ENCODE peak calls at places on chromosomes 1 and 21, in seven cellular contexts. D is IMR-90, I is mesenchymal stem cell, P is H9, O is neuronal stem cell, W is H1, H is trophoblast cell. E is an unnamed sample.

GRCh38 chr21:44263221-44263671 is 1.5 kb upstream of the DNMT3L start:
- DNase-seq in D (no peak), I (no peak), P (peak; percentile 58), O (peak; percentile 58), W (no peak), H (no peak), E (peak; percentile 84)

GRCh38 chr1:6099297-6099696 is 53.6 kb downstream of the KCNAB2 start:
- DNase-seq in D (no peak), I (no peak), P (no peak), O (no peak), W (no peak), H (no peak), E (no peak)

GRCh38 chr1:230208619-230209261 is 141.7 kb downstream of the GALNT2 start:
- DNase-seq in D (no peak), I (no peak), P (no peak), O (no peak), W (no peak), H (no peak), E (no peak)

GRCh38 chr1:225766967-225767413 is 10.6 kb upstream of the SRP9 start:
- DNase-seq in D (peak; percentile 90), I (peak; percentile 81), P (no peak), O (no peak), W (no peak), H (no peak), E (no peak)

GRCh38 chr1:248822148-248823032 is 3.3 kb downstream of the SH3BP5L start:
- DNase-seq in D (no peak), I (no peak), P (no peak), O (no peak), W (no peak), H (no peak), E (no peak)

GRCh38 chr1:47696911-47697441 is 259.1 kb downstream of the FOXD2 start:
- DNase-seq in D (no peak), I (no peak), P (peak; percentile 20), O (no peak), W (no peak), H (no peak), E (no peak)

GRCh38 chr1:212432706-212433576 is at the start of gene NENF:
- DNase-seq in D (peak; percentile 72), I (peak; percentile 78), P (peak; percentile 63), O (peak; percentile 64), W (no peak), H (peak; percentile 90), E (peak; percentile 73)

GRCh38 chr21:38688068-38688467 is 117.7 kb upstream of the ETS2 start:
- DNase-seq in D (no peak), I (no peak), P (no peak), O (no peak), W (no peak), H (no peak), E (no peak)

GRCh38 chr1:59549903-59550302 is 253.0 kb downstream of the FGGY start:
- DNase-seq in D (peak; percentile 67), I (peak; percentile 85), P (no peak), O (no peak), W (no peak), H (peak; percentile 72), E (no peak)

GRCh38 chr1:243924588-243925349 is 74.7 kb upstream of the AKT3 start:
- DNase-seq in D (no peak), I (peak; percentile 72), P (no peak), O (no peak), W (no peak), H (peak; percentile 92), E (peak; percentile 99)

GRCh38 chr1:243926299-243926698 is 76.3 kb upstream of the AKT3 start:
- DNase-seq in D (no peak), I (no peak), P (no peak), O (no peak), W (no peak), H (no peak), E (no peak)

GRCh38 chr1:243924188-243924587 is 74.1 kb upstream of the AKT3 start:
- DNase-seq in D (peak; percentile 67), I (peak; percentile 72), P (no peak), O (no peak), W (no peak), H (peak; percentile 94), E (peak; percentile 92)

GRCh38 chr1:243921113-243921512 is 71.1 kb upstream of the AKT3 start:
- DNase-seq in D (no peak), I (no peak), P (no peak), O (no peak), W (no peak), H (no peak), E (no peak)

DNA sequence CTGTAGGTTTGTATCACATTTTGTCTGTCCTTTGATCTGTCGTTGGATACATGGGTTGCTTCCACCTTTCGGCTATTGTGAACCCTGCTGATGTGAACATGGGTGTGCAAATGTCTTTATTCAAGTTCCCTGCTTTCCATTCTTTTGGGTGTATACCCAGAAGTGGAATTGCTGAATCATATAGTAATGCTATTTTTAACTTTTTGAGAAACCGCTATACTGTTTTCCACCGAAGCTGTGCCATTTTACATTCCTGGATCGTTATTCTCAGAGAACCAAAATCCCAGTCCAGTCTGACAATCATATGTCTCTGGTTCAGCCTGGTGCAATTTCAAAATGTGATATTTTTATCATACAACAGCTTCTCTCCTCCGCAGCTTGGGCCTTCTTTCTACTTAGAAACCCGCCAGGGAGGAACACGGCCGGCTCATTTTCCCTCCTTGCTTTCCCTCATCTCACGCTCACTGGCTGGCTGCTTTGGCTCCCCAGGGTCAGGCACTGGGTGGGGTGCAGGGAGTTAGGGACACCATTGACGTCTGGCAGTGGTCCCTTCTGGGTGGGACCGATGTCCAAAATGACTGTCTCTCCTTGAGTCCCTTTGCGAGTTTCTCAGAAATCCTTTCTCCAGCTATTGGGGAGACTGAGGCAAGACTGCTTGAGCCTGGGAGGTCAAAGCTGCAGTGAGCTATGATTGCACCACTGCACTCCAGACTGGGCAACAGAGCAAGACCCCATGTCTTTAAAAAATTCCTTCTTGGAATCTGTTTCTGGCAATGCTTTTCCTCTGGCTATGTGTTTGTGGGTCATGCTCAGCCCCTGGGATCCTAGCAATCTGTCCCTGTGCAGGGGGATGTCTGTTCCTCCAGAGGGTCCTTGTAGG is 73.5 kb upstream of the AKT3 start:
- DNase-seq in D (no peak), I (no peak), P (no peak), O (no peak), W (no peak), H (no peak), E (no peak)
- H2AK5ac ChIP-seq in D (peak overlapping the region; percentile 69), I (no peak overlapping the region), P (no peak overlapping the region), O (peak overlapping the region; percentile 79), W (peak overlapping the region; percentile 49), H (peak overlapping the region; percentile 60), E (no peak overlapping the region)

DNA sequence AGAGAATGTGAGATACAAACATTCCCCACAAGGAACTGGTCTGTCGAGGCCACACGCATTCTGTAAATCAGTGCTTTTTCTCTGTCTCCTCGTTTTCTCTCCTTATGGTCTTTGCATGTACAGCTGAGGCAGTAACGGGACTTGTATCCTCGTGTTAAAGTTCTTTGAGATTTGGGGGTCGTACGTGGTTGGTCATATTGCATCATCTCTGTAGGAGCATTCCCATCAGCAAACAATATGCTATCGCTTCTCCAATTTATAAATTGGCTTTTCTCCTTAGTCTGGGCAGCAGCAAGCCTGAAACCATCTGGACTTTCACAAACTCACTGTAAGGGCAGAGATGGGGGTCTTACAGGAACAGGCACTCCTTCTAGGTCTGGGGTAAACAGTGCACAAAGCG is 13.0 kb upstream of the TRIM17 start:
- DNase-seq in D (no peak), I (no peak), P (no peak), O (no peak), W (no peak), H (no peak), E (no peak)
- H4K8ac ChIP-seq in D (no peak overlapping the region), I (no peak overlapping the region), P (no peak overlapping the region), O (no peak overlapping the region), W (no peak overlapping the region), H (no peak overlapping the region), E (no peak overlapping the region)

DNA sequence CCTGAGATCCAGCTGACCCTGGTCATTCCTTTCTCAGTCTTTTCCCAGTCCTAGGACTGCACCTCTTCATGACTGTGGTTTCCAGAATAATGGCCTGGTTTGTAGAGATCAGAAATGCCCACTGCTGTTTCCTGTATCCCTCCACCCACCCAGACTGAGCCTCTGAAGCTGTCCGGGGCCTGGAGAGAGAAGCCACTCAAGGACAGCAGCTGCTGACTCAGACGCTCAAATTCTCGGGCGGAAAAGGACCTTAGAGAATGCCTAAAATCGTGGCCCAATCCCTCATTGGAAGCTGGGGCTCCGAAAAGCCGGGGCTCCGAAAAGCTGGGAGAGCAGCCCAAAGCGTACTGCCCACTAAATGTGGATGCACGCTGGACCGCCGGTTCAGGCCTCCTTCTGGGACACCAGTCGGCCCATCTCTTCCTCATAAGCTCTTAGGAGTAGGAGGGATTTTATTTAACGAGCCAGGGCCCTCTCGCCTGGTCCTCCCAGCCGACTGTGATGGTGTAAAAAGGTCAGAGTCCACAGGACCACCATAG is 7.8 kb upstream of the GPR61 start:
- DNase-seq in D (no peak), I (no peak), P (no peak), O (no peak), W (no peak), H (no peak), E (no peak)
- H3K23ac ChIP-seq in D (no peak overlapping the region), I (no peak overlapping the region), P (no peak overlapping the region), O (no peak overlapping the region), W (no peak overlapping the region), H (no peak overlapping the region), E (no peak overlapping the region)

DNA sequence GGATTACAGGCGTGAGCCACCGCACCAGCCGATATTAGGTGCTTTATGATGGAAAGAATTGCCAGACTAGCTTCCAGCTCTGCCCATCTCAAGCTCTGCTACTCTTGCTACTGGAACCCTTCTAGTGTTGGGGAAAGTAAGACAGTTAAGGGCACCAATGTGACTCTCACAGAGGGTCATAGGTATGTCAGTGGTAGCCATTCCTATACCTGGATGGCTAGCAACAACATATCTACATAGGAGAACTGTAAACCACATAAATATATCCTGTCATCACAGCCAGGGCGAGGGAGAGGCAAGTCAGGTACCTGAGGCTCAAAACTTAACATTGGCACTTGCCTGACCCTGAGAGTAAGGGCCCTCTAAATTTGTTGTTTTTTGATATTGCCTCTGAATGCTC is 1.7 kb upstream of the RHOU start:
- DNase-seq in D (no peak), I (no peak), P (no peak), O (no peak), W (no peak), H (no peak), E (no peak)
- H2AK5ac ChIP-seq in D (no peak overlapping the region), I (no peak overlapping the region), P (no peak overlapping the region), O (no peak overlapping the region), W (no peak overlapping the region), H (no peak overlapping the region), E (no peak overlapping the region)

GRCh38 chr1:215028954-215029353 is 53.6 kb upstream of the KCNK2 start:
- DNase-seq in D (no peak), I (no peak), P (no peak), O (no peak), W (no peak), H (no peak), E (no peak)

GRCh38 chr1:215032911-215033310 is 49.6 kb upstream of the KCNK2 start:
- DNase-seq in D (no peak), I (no peak), P (no peak), O (no peak), W (no peak), H (no peak), E (no peak)

GRCh38 chr1:215031392-215031791 is 51.1 kb upstream of the KCNK2 start:
- DNase-seq in D (no peak), I (no peak), P (no peak), O (no peak), W (no peak), H (no peak), E (no peak)
- H4K8ac ChIP-seq in D (no peak overlapping the region), I (no peak overlapping the region), P (no peak overlapping the region), O (no peak overlapping the region), W (no peak overlapping the region), H (no peak overlapping the region), E (no peak overlapping the region)

GRCh38 chr1:110672001-110672752 is 2.6 kb downstream of the KCNA3 start:
- DNase-seq in D (peak; percentile 39), I (no peak), P (peak; percentile 38), O (peak; percentile 33), W (no peak), H (peak; percentile 35), E (peak; percentile 87)
- H3K23ac ChIP-seq in D (no peak overlapping the region), I (no peak overlapping the region), P (no peak overlapping the region), O (no peak overlapping the region), W (no peak overlapping the region), H (no peak overlapping the region), E (no peak overlapping the region)

E was measured in mesendoderm.